ENCODE peak calls at places on chromosome 16, in five cellular contexts. N is nephron progenitor cell; Q is activated CD8-positive, alpha-beta T cell treated with anti-CD3 and anti-CD28 coated beads, Interleukin-2, amount 10 ng/mL, durations not matched to agents 7 days and 5 days; L is Ammon's horn; E is stimulated activated CD4-positive, alpha-beta T cell treated with anti-CD3 and anti-CD28 coated beads, Interleukin-4, amount 100 ng/mL, for 24 hours. P is an unnamed sample.

GRCh38 chr16:24452724-24453123 is 86.6 kb upstream of the RBBP6 start:
- DNase-seq in N (no peak), Q (no peak), L (no peak), E (no peak), P (no peak)

GRCh38 chr16:85523602-85524364 is 89.3 kb upstream of the GSE1 start:
- DNase-seq in N (peak; percentile 76), Q (no peak), L (no peak), E (no peak), P (no peak)

GRCh38 chr16:67708368-67708771 is 10.7 kb downstream of the GFOD2 start:
- DNase-seq in N (no peak), Q (no peak), L (no peak), E (no peak), P (no peak)

GRCh38 chr16:50154369-50154947 is 1.4 kb downstream of the TENT4B start:
- DNase-seq in N (no peak), Q (no peak), L (no peak), E (no peak), P (no peak)

GRCh38 chr16:81175325-81175891 is 63.1 kb upstream of the BCO1 start:
- DNase-seq in N (no peak), Q (no peak), L (no peak), E (no peak), P (no peak)

GRCh38 chr16:11546522-11547485 is 39.9 kb downstream of the LITAF start:
- DNase-seq in N (no peak), Q (no peak), L (peak; percentile 31), E (no peak), P (no peak)

GRCh38 chr16:84942786-84943185 is 68.5 kb downstream of the ZDHHC7 start:
- DNase-seq in N (no peak), Q (no peak), L (no peak), E (no peak), P (no peak)

GRCh38 chr16:79658301-79659001 is 57.9 kb upstream of the MAF start:
- DNase-seq in N (no peak), Q (no peak), L (no peak), E (no peak), P (no peak)

GRCh38 chr16:77273-77806 is 685 bp upstream of the MPG start:
- DNase-seq in N (peak; percentile 54), Q (peak; percentile 47), L (no peak), E (peak; percentile 33), P (peak; percentile 74)

GRCh38 chr16:75341934-75342811 is 90.7 kb upstream of the BCAR1 start:
- DNase-seq in N (no peak), Q (no peak), L (no peak), E (no peak), P (no peak)

GRCh38 chr16:11396241-11397048 is 51.2 kb downstream of the RMI2 start:
- DNase-seq in N (peak; percentile 92), Q (peak; percentile 73), L (peak; percentile 79), E (peak; percentile 76), P (peak; percentile 92)

GRCh38 chr16:64172652-64173051 is 949.2 kb downstream of the CDH11 start:
- DNase-seq in N (no peak), Q (no peak), L (no peak), E (no peak), P (no peak)

GRCh38 chr16:83713597-83713996 is 94.2 kb upstream of the HSBP1 start:
- DNase-seq in N (no peak), Q (peak; percentile 44), L (no peak), E (no peak), P (no peak)

GRCh38 chr16:81514041-81514559 is 69.5 kb downstream of the CMIP start:
- DNase-seq in N (no peak), Q (no peak), L (no peak), E (no peak), P (no peak)

GRCh38 chr16:49817754-49818507 is 38.0 kb downstream of the ZNF423 start:
- DNase-seq in N (no peak), Q (no peak), L (no peak), E (no peak), P (no peak)

GRCh38 chr16:66486773-66487579 is 59.9 kb downstream of the BEAN1 start:
- DNase-seq in N (no peak), Q (peak; percentile 21), L (peak; percentile 59), E (no peak), P (no peak)

GRCh38 chr16:72532896-72533295 is 360.9 kb upstream of the PMFBP1 start:
- DNase-seq in N (no peak), Q (no peak), L (no peak), E (no peak), P (no peak)

GRCh38 chr16:67212766-67213165 is 13.8 kb downstream of the ELMO3 start:
- DNase-seq in N (no peak), Q (no peak), L (no peak), E (no peak), P (no peak)

GRCh38 chr16:85448557-85449194 is 164.4 kb upstream of the GSE1 start:
- DNase-seq in N (no peak), Q (peak; percentile 65), L (no peak), E (peak; percentile 24), P (no peak)

GRCh38 chr16:58264961-58265479 is 29.8 kb downstream of the PRSS54 start:
- DNase-seq in N (no peak), Q (no peak), L (no peak), E (peak; percentile 8), P (no peak)

GRCh38 chr16:31451201-31451600 is 8.1 kb upstream of the ARMC5 start:
- DNase-seq in N (no peak), Q (no peak), L (no peak), E (no peak), P (no peak)

GRCh38 chr16:16155234-16155633 is 68.1 kb downstream of the ABCC6 start:
- DNase-seq in N (no peak), Q (no peak), L (no peak), E (no peak), P (no peak)

GRCh38 chr16:35492225-35492624 is 2032.8 kb downstream of the TP53TG3F start:
- DNase-seq in N (no peak), Q (no peak), L (no peak), E (no peak), P (no peak)

P was measured in ecto neural progenitor cell.